ENCODE peak calls at places on chromosomes 6 and 20, in six cellular contexts. F is stimulated activated naive CD4-positive, alpha-beta T cell; A is T-helper 2 cell; J is brain microvascular endothelial cell; I is dermis blood vessel endothelial cell; L is stimulated activated CD4-positive, alpha-beta T cell treated with anti-CD3 and anti-CD28 coated beads, TNF-alpha, amount 100 ng/mL, for 24 hours. N is an unnamed sample.

GRCh38 chr20:9977629-9978028 is 57.2 kb upstream of the ANKEF1 start:
- DNase-seq in L (no peak), I (no peak), F (no peak), A (no peak), J (no peak), N (no peak)

GRCh38 chr6:151763938-151764680 is 43.4 kb upstream of the ESR1 start:
- DNase-seq in A (no peak), J (peak), F (no peak), I (peak), L (peak), N (peak)

GRCh38 chr6:15621203-15622044 is 41.4 kb downstream of the DTNBP1 start:
- DNase-seq in J (peak), F (no peak), L (no peak), A (peak), I (peak), N (peak)

GRCh38 chr6:36130672-36131516 is 581 bp downstream of the MAPK13 start:
- DNase-seq in A (peak), L (peak), J (no peak), I (peak), F (peak), N (no peak)

GRCh38 chr6:42079941-42080464 is 29.7 kb downstream of the TAF8 start:
- DNase-seq in A (no peak), J (no peak), F (no peak), L (no peak), I (no peak), N (no peak)

GRCh38 chr20:2694519-2694918 is 1.9 kb downstream of the EBF4 start:
- DNase-seq in L (no peak), J (no peak), A (no peak), I (no peak), F (no peak), N (no peak)

GRCh38 chr20:25508083-25508770 is 77.1 kb downstream of the NINL start:
- DNase-seq in F (no peak), J (peak), I (peak), A (no peak), L (no peak), N (no peak)

GRCh38 chr6:16130932-16131387 is 2.1 kb downstream of the MYLIP start:
- DNase-seq in F (peak), I (peak), A (peak), J (peak), L (no peak), N (no peak)

GRCh38 chr6:13296536-13296997 is 31.8 kb downstream of the TBC1D7 start:
- DNase-seq in A (no peak), I (no peak), J (no peak), L (no peak), F (no peak), N (no peak)

GRCh38 chr6:48325701-48326100 is 214.7 kb upstream of the PTCHD4 start:
- DNase-seq in F (no peak), I (no peak), J (no peak), A (no peak), L (no peak), N (no peak)

GRCh38 chr6:67606905-67607828 is 1027.9 kb upstream of the ADGRB3 start:
- DNase-seq in L (no peak), A (no peak), I (no peak), J (peak), F (no peak), N (no peak)

GRCh38 chr20:41222703-41223102 is 85.4 kb downstream of the PLCG1 start:
- DNase-seq in J (no peak), L (no peak), F (no peak), A (no peak), I (no peak), N (no peak)

GRCh38 chr6:77740380-77740779 is 87.5 kb downstream of the MEI4 start:
- DNase-seq in L (no peak), J (no peak), F (no peak), I (peak), A (peak), N (no peak)

GRCh38 chr6:167525774-167526173 is 200.9 kb downstream of the TTLL2 start:
- DNase-seq in F (no peak), J (no peak), I (no peak), A (no peak), L (no peak), N (no peak)

GRCh38 chr20:1491891-1492642 is 847 bp upstream of the SIRPB2 start:
- DNase-seq in J (no peak), A (no peak), I (peak), F (no peak), L (no peak), N (no peak)

GRCh38 chr6:90028995-90029635 is 134.8 kb downstream of the GJA10 start:
- DNase-seq in J (no peak), I (no peak), A (peak), L (no peak), F (no peak), N (no peak)

GRCh38 chr6:81171991-81172740 is 580.3 kb downstream of the TENT5A start:
- DNase-seq in J (peak), I (no peak), F (no peak), A (no peak), L (no peak), N (peak)

GRCh38 chr6:43386492-43386891 is 17.0 kb upstream of the ZNF318 start:
- DNase-seq in A (peak), L (no peak), J (no peak), F (no peak), I (no peak), N (no peak)

GRCh38 chr20:58717278-58718091 is 24.9 kb downstream of the NPEPL1 start:
- DNase-seq in F (no peak), I (no peak), J (no peak), L (no peak), A (no peak), N (peak)

GRCh38 chr20:19598117-19598516 is 159.9 kb upstream of the RIN2 start:
- DNase-seq in F (no peak), J (no peak), L (no peak), I (no peak), A (no peak), N (no peak)

GRCh38 chr6:20126102-20126752 is 86.0 kb downstream of the MBOAT1 start:
- DNase-seq in F (no peak), I (no peak), J (no peak), A (no peak), L (no peak), N (no peak)

GRCh38 chr6:39225543-39225942 is 3.7 kb downstream of the KCNK5 start:
- DNase-seq in F (no peak), J (no peak), L (no peak), A (no peak), I (no peak), N (no peak)

GRCh38 chr6:134797400-134798113 is 152.3 kb downstream of the ALDH8A1 start:
- DNase-seq in L (no peak), F (no peak), A (no peak), I (no peak), J (no peak), N (no peak)

GRCh38 chr20:35735828-35736470 is 6.1 kb downstream of the RBM39 start:
- DNase-seq in F (no peak), I (no peak), J (no peak), L (no peak), A (no peak), N (no peak)

GRCh38 chr6:129276986-129277385 is 394.0 kb downstream of the LAMA2 start:
- DNase-seq in A (no peak), F (no peak), J (no peak), L (no peak), I (peak), N (no peak)

GRCh38 chr20:34249291-34249690 is 8.1 kb downstream of the ASIP start:
- DNase-seq in L (no peak), I (no peak), J (peak), A (peak), F (no peak), N (no peak)

GRCh38 chr6:92174398-92175073 is 1244.8 kb downstream of the EPHA7 start:
- DNase-seq in J (no peak), A (no peak), F (no peak), L (no peak), I (no peak), N (no peak)

GRCh38 chr6:44407951-44408670 is 20.6 kb downstream of the CDC5L start:
- DNase-seq in J (no peak), A (no peak), L (no peak), I (no peak), F (no peak), N (no peak)

GRCh38 chr6:5994999-5995698 is 11.6 kb downstream of the NRN1 start:
- DNase-seq in L (no peak), I (no peak), F (no peak), A (no peak), J (no peak), N (no peak)

GRCh38 chr6:79076881-79077641 is 993 bp downstream of the PHIP start:
- DNase-seq in L (peak), J (peak), F (peak), A (peak), I (peak), N (peak)

GRCh38 chr6:75762063-75762462 is 13.0 kb downstream of the MYO6 start:
- DNase-seq in I (no peak), J (no peak), L (no peak), A (no peak), F (no peak), N (no peak)

GRCh38 chr20:47717421-47717820 is 67.9 kb downstream of the SULF2 start:
- DNase-seq in L (no peak), I (peak), A (no peak), F (no peak), J (no peak), N (no peak)

GRCh38 chr20:17533396-17533795 is 2.2 kb upstream of the BFSP1 start:
- DNase-seq in J (peak), I (peak), F (no peak), A (peak), L (no peak), N (no peak)

GRCh38 chr6:44078795-44079671 is 48.2 kb downstream of the MRPL14 start:
- DNase-seq in F (no peak), J (no peak), I (peak), L (peak), A (peak), N (peak)

GRCh38 chr20:8389381-8390368 is 257.6 kb downstream of the PLCB1 start:
- DNase-seq in F (no peak), A (peak), I (peak), L (no peak), J (no peak), N (no peak)

GRCh38 chr20:63703471-63703975 is 4.3 kb downstream of the ARFRP1 start:
- DNase-seq in J (no peak), L (no peak), A (no peak), F (no peak), I (no peak), N (peak)

GRCh38 chr6:21508753-21509152 is 84.8 kb upstream of the SOX4 start:
- DNase-seq in L (no peak), F (no peak), J (no peak), I (no peak), A (no peak), N (no peak)

GRCh38 chr20:1944345-1945099 is 49.3 kb downstream of the SIRPA start:
- DNase-seq in F (no peak), A (no peak), L (no peak), I (no peak), J (no peak), N (no peak)

GRCh38 chr6:4853349-4853748 is 77.1 kb downstream of the CDYL start:
- DNase-seq in F (no peak), A (no peak), L (no peak), J (no peak), I (no peak), N (no peak)

N was measured in aorta.